ENCODE peak calls at places on chromosomes 5 and 9, in six cellular contexts. One of them, this sample, is unnamed.

GRCh38 chr9:18393340-18394130 is 80.4 kb upstream of the ADAMTSL1 start:
- DNase-seq in stromal cell of bone marrow: peak; percentile 95
- DNase-seq in substantia nigra: peak; percentile 23
- DNase-seq in aorta: no peak
- DNase-seq in mesothelial cell of epicardium: peak; percentile 39
- DNase-seq in progenitor cell of endocrine pancreas: no peak
- DNase-seq in this sample: no peak

GRCh38 chr5:150640311-150641005 is at the start of gene SYNPO:
- DNase-seq in aorta: peak; percentile 85
- DNase-seq in progenitor cell of endocrine pancreas: no peak
- DNase-seq in stromal cell of bone marrow: peak; percentile 96
- DNase-seq in mesothelial cell of epicardium: no peak
- DNase-seq in substantia nigra: no peak
- DNase-seq in this sample: no peak

GRCh38 chr9:103266064-103266463 is 270.9 kb downstream of the CYLC2 start:
- DNase-seq in substantia nigra: no peak
- DNase-seq in progenitor cell of endocrine pancreas: no peak
- DNase-seq in mesothelial cell of epicardium: no peak
- DNase-seq in stromal cell of bone marrow: no peak
- DNase-seq in aorta: no peak
- DNase-seq in this sample: no peak

GRCh38 chr9:125405938-125406811 is 144.5 kb downstream of the GAPVD1 start:
- DNase-seq in substantia nigra: no peak
- DNase-seq in progenitor cell of endocrine pancreas: no peak
- DNase-seq in aorta: peak; percentile 40
- DNase-seq in stromal cell of bone marrow: no peak
- DNase-seq in mesothelial cell of epicardium: no peak
- DNase-seq in this sample: no peak

GRCh38 chr9:14251146-14252071 is 62.5 kb downstream of the NFIB start:
- DNase-seq in aorta: peak; percentile 79
- DNase-seq in stromal cell of bone marrow: peak; percentile 64
- DNase-seq in mesothelial cell of epicardium: peak; percentile 49
- DNase-seq in substantia nigra: peak; percentile 64
- DNase-seq in progenitor cell of endocrine pancreas: peak; percentile 28
- DNase-seq in this sample: no peak

GRCh38 chr9:107389617-107390071 is 99.9 kb downstream of the KLF4 start:
- DNase-seq in aorta: peak; percentile 44
- DNase-seq in mesothelial cell of epicardium: no peak
- DNase-seq in stromal cell of bone marrow: peak; percentile 31
- DNase-seq in substantia nigra: no peak
- DNase-seq in progenitor cell of endocrine pancreas: no peak
- DNase-seq in this sample: no peak

GRCh38 chr5:151125421-151125820 is 32.2 kb downstream of the ANXA6 start:
- DNase-seq in substantia nigra: no peak
- DNase-seq in stromal cell of bone marrow: no peak
- DNase-seq in aorta: peak; percentile 26
- DNase-seq in mesothelial cell of epicardium: no peak
- DNase-seq in progenitor cell of endocrine pancreas: no peak
- DNase-seq in this sample: no peak

GRCh38 chr5:1003296-1003937 is 5.2 kb upstream of the NKD2 start:
- DNase-seq in mesothelial cell of epicardium: peak; percentile 49
- DNase-seq in aorta: peak; percentile 41
- DNase-seq in progenitor cell of endocrine pancreas: no peak
- DNase-seq in substantia nigra: no peak
- DNase-seq in stromal cell of bone marrow: no peak
- DNase-seq in this sample: peak; percentile 72

This sample was measured in type B pancreatic cell.